ENCODE peak calls at places on chromosomes 2 and 18, in five cellular contexts. M is H4, L is pancreas, W is Kasumi-1, C is astrocyte. U is an unnamed sample.

GRCh38 chr2:8684421-8684884 is 2.6 kb downstream of the ID2 start:
- DNase-seq in M (no peak), L (no peak), W (peak), C (peak), U (no peak)

GRCh38 chr2:6896930-6897759 is 19.6 kb downstream of the RSAD2 start:
- DNase-seq in M (peak), L (no peak), W (peak), C (peak), U (no peak)

GRCh38 chr2:39511219-39511785 is 74.2 kb upstream of the MAP4K3 start:
- DNase-seq in M (no peak), L (peak), W (no peak), C (no peak), U (no peak)

GRCh38 chr18:36199691-36200295 is 12.5 kb downstream of the MOCOS start:
- DNase-seq in M (no peak), L (no peak), W (no peak), C (no peak), U (no peak)

GRCh38 chr2:212428685-212429480 is 109.7 kb downstream of the ERBB4 start:
- DNase-seq in M (no peak), L (no peak), W (no peak), C (no peak), U (no peak)

GRCh38 chr2:42424033-42424432 is 63.0 kb upstream of the COX7A2L start:
- DNase-seq in M (no peak), L (no peak), W (no peak), C (peak), U (no peak)

GRCh38 chr2:45909677-45910191 is 258.3 kb downstream of the PRKCE start:
- DNase-seq in M (no peak), L (peak), W (no peak), C (no peak), U (no peak)

GRCh38 chr2:20074001-20074648 is 22.7 kb upstream of the LAPTM4A start:
- DNase-seq in M (no peak), L (peak), W (no peak), C (no peak), U (no peak)

GRCh38 chr2:179612108-179612507 is 249.3 kb downstream of the ZNF385B start:
- DNase-seq in M (no peak), L (no peak), W (no peak), C (peak), U (no peak)

GRCh38 chr2:75808039-75808438 is 97.3 kb upstream of the GCFC2 start:
- DNase-seq in M (no peak), L (no peak), W (no peak), C (no peak), U (no peak)

GRCh38 chr2:133657591-133657990 is 89.3 kb upstream of the NCKAP5 start:
- DNase-seq in M (peak), L (no peak), W (no peak), C (peak), U (no peak)

GRCh38 chr2:71150082-71150816 is 19.8 kb downstream of the MPHOSPH10 start:
- DNase-seq in M (no peak), L (no peak), W (no peak), C (no peak), U (no peak)

GRCh38 chr18:34620258-34620861 is 89.7 kb upstream of the DTNA start:
- DNase-seq in M (no peak), L (no peak), W (no peak), C (no peak), U (no peak)

GRCh38 chr2:158473719-158474392 is 17.1 kb downstream of the PKP4 start:
- DNase-seq in M (no peak), L (no peak), W (peak), C (no peak), U (no peak)

GRCh38 chr2:175309799-175310198 is 128.3 kb upstream of the ATP5MC3 start:
- DNase-seq in M (peak), L (no peak), W (peak), C (peak), U (no peak)

GRCh38 chr2:8552264-8552913 is 129.5 kb upstream of the ID2 start:
- DNase-seq in M (no peak), L (no peak), W (no peak), C (no peak), U (no peak)

GRCh38 chr2:36329251-36329650 is 26.3 kb upstream of the CRIM1 start:
- DNase-seq in M (no peak), L (no peak), W (no peak), C (peak), U (no peak)

GRCh38 chr2:129847043-129847442 is 132.4 kb upstream of the RAB6C start:
- DNase-seq in M (no peak), L (no peak), W (no peak), C (no peak), U (no peak)

GRCh38 chr2:199223791-199224190 is 233.9 kb downstream of the SATB2 start:
- DNase-seq in M (peak), L (no peak), W (no peak), C (peak), U (no peak)

GRCh38 chr18:75592527-75592926 is 165.0 kb upstream of the SMIM21 start:
- DNase-seq in M (no peak), L (no peak), W (peak), C (no peak), U (no peak)

GRCh38 chr2:207474871-207475485 is 54.8 kb upstream of the CREB1 start:
- DNase-seq in M (peak), L (no peak), W (peak), C (peak), U (no peak)

GRCh38 chr2:17226941-17227340 is 291.3 kb downstream of the RAD51AP2 start:
- DNase-seq in M (no peak), L (no peak), W (no peak), C (peak), U (no peak)

GRCh38 chr2:238714038-238714528 is 133.8 kb upstream of the TWIST2 start:
- DNase-seq in M (no peak), L (no peak), W (no peak), C (no peak), U (no peak)

GRCh38 chr2:23658466-23658942 is 268.4 kb downstream of the ATAD2B start:
- DNase-seq in M (no peak), L (no peak), W (no peak), C (peak), U (no peak)